ENCODE peak calls at places on chromosomes 2 and 18, in nine cellular contexts. One of them, this sample, is unnamed.

GRCh38 chr18:56676639-56677038 is 25.5 kb downstream of the WDR7 start:
- ATAC-seq in activated naive CD8-positive, alpha-beta T cell treated with anti-CD3 and anti-CD28 coated beads, Interleukin-2, amount 10 ng/mL, durations not matched to agents 7 days and 5 days: no peak
- ATAC-seq in T-helper 17 cell: no peak
- ATAC-seq in T-cell: no peak
- ATAC-seq in pancreas: no peak
- ATAC-seq in activated CD4-positive, alpha-beta T cell treated with anti-CD3 and anti-CD28 coated beads for 36 hours: no peak
- ATAC-seq in activated CD8-positive, alpha-beta memory T cell treated with anti-CD3 and anti-CD28 coated beads, Interleukin-2, amount 10 ng/mL, durations not matched to agents 7 days and 5 days: no peak
- ATAC-seq in body of pancreas: no peak
- ATAC-seq in stimulated activated naive CD8-positive, alpha-beta T cell treated with anti-CD3 and anti-CD28 coated beads, Interleukin-15, amount 100 ng/mL, for 72 hours: no peak
- ATAC-seq in this sample: no peak

GRCh38 chr2:98164256-98164655 is 77.3 kb downstream of the VWA3B start:
- ATAC-seq in body of pancreas: no peak
- ATAC-seq in T-cell: no peak
- ATAC-seq in activated CD4-positive, alpha-beta T cell treated with anti-CD3 and anti-CD28 coated beads for 36 hours: no peak
- ATAC-seq in activated CD8-positive, alpha-beta memory T cell treated with anti-CD3 and anti-CD28 coated beads, Interleukin-2, amount 10 ng/mL, durations not matched to agents 7 days and 5 days: no peak
- ATAC-seq in pancreas: no peak
- ATAC-seq in stimulated activated naive CD8-positive, alpha-beta T cell treated with anti-CD3 and anti-CD28 coated beads, Interleukin-15, amount 100 ng/mL, for 72 hours: no peak
- ATAC-seq in activated naive CD8-positive, alpha-beta T cell treated with anti-CD3 and anti-CD28 coated beads, Interleukin-2, amount 10 ng/mL, durations not matched to agents 7 days and 5 days: no peak
- ATAC-seq in T-helper 17 cell: no peak
- ATAC-seq in this sample: no peak

GRCh38 chr2:119810039-119810630 is 50.4 kb downstream of the PTPN4 start:
- ATAC-seq in activated CD8-positive, alpha-beta memory T cell treated with anti-CD3 and anti-CD28 coated beads, Interleukin-2, amount 10 ng/mL, durations not matched to agents 7 days and 5 days: no peak
- ATAC-seq in activated naive CD8-positive, alpha-beta T cell treated with anti-CD3 and anti-CD28 coated beads, Interleukin-2, amount 10 ng/mL, durations not matched to agents 7 days and 5 days: no peak
- ATAC-seq in T-cell: no peak
- ATAC-seq in T-helper 17 cell: no peak
- ATAC-seq in pancreas: no peak
- ATAC-seq in activated CD4-positive, alpha-beta T cell treated with anti-CD3 and anti-CD28 coated beads for 36 hours: no peak
- ATAC-seq in stimulated activated naive CD8-positive, alpha-beta T cell treated with anti-CD3 and anti-CD28 coated beads, Interleukin-15, amount 100 ng/mL, for 72 hours: no peak
- ATAC-seq in body of pancreas: no peak
- ATAC-seq in this sample: no peak

GRCh38 chr2:126527836-126528490 is 128.0 kb upstream of the GYPC start:
- ATAC-seq in T-helper 17 cell: peak; percentile 73
- ATAC-seq in body of pancreas: peak; percentile 47
- ATAC-seq in activated CD4-positive, alpha-beta T cell treated with anti-CD3 and anti-CD28 coated beads for 36 hours: peak; percentile 65
- ATAC-seq in activated CD8-positive, alpha-beta memory T cell treated with anti-CD3 and anti-CD28 coated beads, Interleukin-2, amount 10 ng/mL, durations not matched to agents 7 days and 5 days: peak; percentile 63
- ATAC-seq in T-cell: peak; percentile 69
- ATAC-seq in stimulated activated naive CD8-positive, alpha-beta T cell treated with anti-CD3 and anti-CD28 coated beads, Interleukin-15, amount 100 ng/mL, for 72 hours: peak; percentile 78
- ATAC-seq in activated naive CD8-positive, alpha-beta T cell treated with anti-CD3 and anti-CD28 coated beads, Interleukin-2, amount 10 ng/mL, durations not matched to agents 7 days and 5 days: peak; percentile 82
- ATAC-seq in pancreas: peak; percentile 58
- ATAC-seq in this sample: peak; percentile 68

GRCh38 chr2:219464286-219465032 is 29.8 kb downstream of the SPEG start:
- ATAC-seq in activated naive CD8-positive, alpha-beta T cell treated with anti-CD3 and anti-CD28 coated beads, Interleukin-2, amount 10 ng/mL, durations not matched to agents 7 days and 5 days: no peak
- ATAC-seq in body of pancreas: no peak
- ATAC-seq in stimulated activated naive CD8-positive, alpha-beta T cell treated with anti-CD3 and anti-CD28 coated beads, Interleukin-15, amount 100 ng/mL, for 72 hours: no peak
- ATAC-seq in T-helper 17 cell: no peak
- ATAC-seq in activated CD4-positive, alpha-beta T cell treated with anti-CD3 and anti-CD28 coated beads for 36 hours: no peak
- ATAC-seq in pancreas: no peak
- ATAC-seq in T-cell: no peak
- ATAC-seq in activated CD8-positive, alpha-beta memory T cell treated with anti-CD3 and anti-CD28 coated beads, Interleukin-2, amount 10 ng/mL, durations not matched to agents 7 days and 5 days: no peak
- ATAC-seq in this sample: no peak

GRCh38 chr2:157897106-157897971 is 21.2 kb upstream of the ACVR1 start:
- ATAC-seq in T-helper 17 cell: peak; percentile 63
- ATAC-seq in stimulated activated naive CD8-positive, alpha-beta T cell treated with anti-CD3 and anti-CD28 coated beads, Interleukin-15, amount 100 ng/mL, for 72 hours: peak; percentile 40
- ATAC-seq in activated CD4-positive, alpha-beta T cell treated with anti-CD3 and anti-CD28 coated beads for 36 hours: peak; percentile 36
- ATAC-seq in activated naive CD8-positive, alpha-beta T cell treated with anti-CD3 and anti-CD28 coated beads, Interleukin-2, amount 10 ng/mL, durations not matched to agents 7 days and 5 days: peak; percentile 53
- ATAC-seq in body of pancreas: no peak
- ATAC-seq in pancreas: peak; percentile 26
- ATAC-seq in T-cell: peak; percentile 77
- ATAC-seq in activated CD8-positive, alpha-beta memory T cell treated with anti-CD3 and anti-CD28 coated beads, Interleukin-2, amount 10 ng/mL, durations not matched to agents 7 days and 5 days: peak; percentile 57
- ATAC-seq in this sample: peak; percentile 73

GRCh38 chr18:53451902-53452301 is 772.6 kb downstream of the MBD2 start:
- ATAC-seq in activated CD8-positive, alpha-beta memory T cell treated with anti-CD3 and anti-CD28 coated beads, Interleukin-2, amount 10 ng/mL, durations not matched to agents 7 days and 5 days: no peak
- ATAC-seq in T-helper 17 cell: no peak
- ATAC-seq in activated CD4-positive, alpha-beta T cell treated with anti-CD3 and anti-CD28 coated beads for 36 hours: no peak
- ATAC-seq in body of pancreas: no peak
- ATAC-seq in pancreas: no peak
- ATAC-seq in activated naive CD8-positive, alpha-beta T cell treated with anti-CD3 and anti-CD28 coated beads, Interleukin-2, amount 10 ng/mL, durations not matched to agents 7 days and 5 days: no peak
- ATAC-seq in T-cell: no peak
- ATAC-seq in stimulated activated naive CD8-positive, alpha-beta T cell treated with anti-CD3 and anti-CD28 coated beads, Interleukin-15, amount 100 ng/mL, for 72 hours: no peak
- ATAC-seq in this sample: no peak

GRCh38 chr2:98518106-98518505 is 73.4 kb downstream of the INPP4A start:
- ATAC-seq in activated CD8-positive, alpha-beta memory T cell treated with anti-CD3 and anti-CD28 coated beads, Interleukin-2, amount 10 ng/mL, durations not matched to agents 7 days and 5 days: peak; percentile 73
- ATAC-seq in T-helper 17 cell: peak; percentile 92
- ATAC-seq in activated CD4-positive, alpha-beta T cell treated with anti-CD3 and anti-CD28 coated beads for 36 hours: peak; percentile 75
- ATAC-seq in body of pancreas: no peak
- ATAC-seq in T-cell: peak; percentile 86
- ATAC-seq in pancreas: peak; percentile 68
- ATAC-seq in activated naive CD8-positive, alpha-beta T cell treated with anti-CD3 and anti-CD28 coated beads, Interleukin-2, amount 10 ng/mL, durations not matched to agents 7 days and 5 days: peak; percentile 68
- ATAC-seq in stimulated activated naive CD8-positive, alpha-beta T cell treated with anti-CD3 and anti-CD28 coated beads, Interleukin-15, amount 100 ng/mL, for 72 hours: peak; percentile 82
- ATAC-seq in this sample: peak; percentile 47

GRCh38 chr2:197915548-197916265 is 111.3 kb downstream of the PLCL1 start:
- ATAC-seq in body of pancreas: peak; percentile 33
- ATAC-seq in T-helper 17 cell: no peak
- ATAC-seq in activated CD8-positive, alpha-beta memory T cell treated with anti-CD3 and anti-CD28 coated beads, Interleukin-2, amount 10 ng/mL, durations not matched to agents 7 days and 5 days: no peak
- ATAC-seq in activated naive CD8-positive, alpha-beta T cell treated with anti-CD3 and anti-CD28 coated beads, Interleukin-2, amount 10 ng/mL, durations not matched to agents 7 days and 5 days: no peak
- ATAC-seq in activated CD4-positive, alpha-beta T cell treated with anti-CD3 and anti-CD28 coated beads for 36 hours: peak; percentile 81
- ATAC-seq in pancreas: peak; percentile 56
- ATAC-seq in stimulated activated naive CD8-positive, alpha-beta T cell treated with anti-CD3 and anti-CD28 coated beads, Interleukin-15, amount 100 ng/mL, for 72 hours: no peak
- ATAC-seq in T-cell: no peak
- ATAC-seq in this sample: no peak

GRCh38 chr2:168350380-168350779 is 103.0 kb upstream of the STK39 start:
- ATAC-seq in body of pancreas: peak; percentile 49
- ATAC-seq in activated naive CD8-positive, alpha-beta T cell treated with anti-CD3 and anti-CD28 coated beads, Interleukin-2, amount 10 ng/mL, durations not matched to agents 7 days and 5 days: no peak
- ATAC-seq in activated CD4-positive, alpha-beta T cell treated with anti-CD3 and anti-CD28 coated beads for 36 hours: no peak
- ATAC-seq in T-cell: no peak
- ATAC-seq in stimulated activated naive CD8-positive, alpha-beta T cell treated with anti-CD3 and anti-CD28 coated beads, Interleukin-15, amount 100 ng/mL, for 72 hours: no peak
- ATAC-seq in T-helper 17 cell: no peak
- ATAC-seq in activated CD8-positive, alpha-beta memory T cell treated with anti-CD3 and anti-CD28 coated beads, Interleukin-2, amount 10 ng/mL, durations not matched to agents 7 days and 5 days: no peak
- ATAC-seq in pancreas: peak; percentile 64
- ATAC-seq in this sample: no peak

GRCh38 chr18:59547691-59548182 is 149.5 kb downstream of the CCBE1 start:
- ATAC-seq in stimulated activated naive CD8-positive, alpha-beta T cell treated with anti-CD3 and anti-CD28 coated beads, Interleukin-15, amount 100 ng/mL, for 72 hours: no peak
- ATAC-seq in T-cell: no peak
- ATAC-seq in body of pancreas: no peak
- ATAC-seq in pancreas: no peak
- ATAC-seq in activated naive CD8-positive, alpha-beta T cell treated with anti-CD3 and anti-CD28 coated beads, Interleukin-2, amount 10 ng/mL, durations not matched to agents 7 days and 5 days: no peak
- ATAC-seq in T-helper 17 cell: no peak
- ATAC-seq in activated CD8-positive, alpha-beta memory T cell treated with anti-CD3 and anti-CD28 coated beads, Interleukin-2, amount 10 ng/mL, durations not matched to agents 7 days and 5 days: no peak
- ATAC-seq in activated CD4-positive, alpha-beta T cell treated with anti-CD3 and anti-CD28 coated beads for 36 hours: no peak
- ATAC-seq in this sample: no peak

GRCh38 chr2:101396352-101396717 is 9.0 kb upstream of the CREG2 start:
- ATAC-seq in activated CD8-positive, alpha-beta memory T cell treated with anti-CD3 and anti-CD28 coated beads, Interleukin-2, amount 10 ng/mL, durations not matched to agents 7 days and 5 days: no peak
- ATAC-seq in pancreas: no peak
- ATAC-seq in stimulated activated naive CD8-positive, alpha-beta T cell treated with anti-CD3 and anti-CD28 coated beads, Interleukin-15, amount 100 ng/mL, for 72 hours: no peak
- ATAC-seq in T-helper 17 cell: no peak
- ATAC-seq in activated naive CD8-positive, alpha-beta T cell treated with anti-CD3 and anti-CD28 coated beads, Interleukin-2, amount 10 ng/mL, durations not matched to agents 7 days and 5 days: no peak
- ATAC-seq in activated CD4-positive, alpha-beta T cell treated with anti-CD3 and anti-CD28 coated beads for 36 hours: peak; percentile 57
- ATAC-seq in body of pancreas: no peak
- ATAC-seq in T-cell: no peak
- ATAC-seq in this sample: no peak

GRCh38 chr2:178756343-178756742 is 50.9 kb downstream of the TTN start:
- ATAC-seq in pancreas: no peak
- ATAC-seq in body of pancreas: no peak
- ATAC-seq in activated CD4-positive, alpha-beta T cell treated with anti-CD3 and anti-CD28 coated beads for 36 hours: no peak
- ATAC-seq in stimulated activated naive CD8-positive, alpha-beta T cell treated with anti-CD3 and anti-CD28 coated beads, Interleukin-15, amount 100 ng/mL, for 72 hours: no peak
- ATAC-seq in activated naive CD8-positive, alpha-beta T cell treated with anti-CD3 and anti-CD28 coated beads, Interleukin-2, amount 10 ng/mL, durations not matched to agents 7 days and 5 days: no peak
- ATAC-seq in activated CD8-positive, alpha-beta memory T cell treated with anti-CD3 and anti-CD28 coated beads, Interleukin-2, amount 10 ng/mL, durations not matched to agents 7 days and 5 days: no peak
- ATAC-seq in T-helper 17 cell: no peak
- ATAC-seq in T-cell: no peak
- ATAC-seq in this sample: no peak

GRCh38 chr2:1730047-1730937 is 14.0 kb downstream of the PXDN start:
- ATAC-seq in T-helper 17 cell: no peak
- ATAC-seq in activated CD4-positive, alpha-beta T cell treated with anti-CD3 and anti-CD28 coated beads for 36 hours: no peak
- ATAC-seq in body of pancreas: peak; percentile 46
- ATAC-seq in stimulated activated naive CD8-positive, alpha-beta T cell treated with anti-CD3 and anti-CD28 coated beads, Interleukin-15, amount 100 ng/mL, for 72 hours: no peak
- ATAC-seq in T-cell: no peak
- ATAC-seq in activated CD8-positive, alpha-beta memory T cell treated with anti-CD3 and anti-CD28 coated beads, Interleukin-2, amount 10 ng/mL, durations not matched to agents 7 days and 5 days: no peak
- ATAC-seq in pancreas: peak; percentile 66
- ATAC-seq in activated naive CD8-positive, alpha-beta T cell treated with anti-CD3 and anti-CD28 coated beads, Interleukin-2, amount 10 ng/mL, durations not matched to agents 7 days and 5 days: no peak
- ATAC-seq in this sample: no peak

GRCh38 chr2:143056548-143056947 is 72.7 kb upstream of the ARHGAP15 start:
- ATAC-seq in T-helper 17 cell: no peak
- ATAC-seq in body of pancreas: no peak
- ATAC-seq in stimulated activated naive CD8-positive, alpha-beta T cell treated with anti-CD3 and anti-CD28 coated beads, Interleukin-15, amount 100 ng/mL, for 72 hours: no peak
- ATAC-seq in pancreas: no peak
- ATAC-seq in activated CD4-positive, alpha-beta T cell treated with anti-CD3 and anti-CD28 coated beads for 36 hours: no peak
- ATAC-seq in activated naive CD8-positive, alpha-beta T cell treated with anti-CD3 and anti-CD28 coated beads, Interleukin-2, amount 10 ng/mL, durations not matched to agents 7 days and 5 days: no peak
- ATAC-seq in activated CD8-positive, alpha-beta memory T cell treated with anti-CD3 and anti-CD28 coated beads, Interleukin-2, amount 10 ng/mL, durations not matched to agents 7 days and 5 days: no peak
- ATAC-seq in T-cell: no peak
- ATAC-seq in this sample: no peak

GRCh38 chr2:45616663-45617411 is 5.8 kb upstream of the SRBD1 start:
- ATAC-seq in stimulated activated naive CD8-positive, alpha-beta T cell treated with anti-CD3 and anti-CD28 coated beads, Interleukin-15, amount 100 ng/mL, for 72 hours: no peak
- ATAC-seq in pancreas: no peak
- ATAC-seq in T-cell: no peak
- ATAC-seq in activated naive CD8-positive, alpha-beta T cell treated with anti-CD3 and anti-CD28 coated beads, Interleukin-2, amount 10 ng/mL, durations not matched to agents 7 days and 5 days: no peak
- ATAC-seq in T-helper 17 cell: no peak
- ATAC-seq in activated CD8-positive, alpha-beta memory T cell treated with anti-CD3 and anti-CD28 coated beads, Interleukin-2, amount 10 ng/mL, durations not matched to agents 7 days and 5 days: no peak
- ATAC-seq in activated CD4-positive, alpha-beta T cell treated with anti-CD3 and anti-CD28 coated beads for 36 hours: no peak
- ATAC-seq in body of pancreas: no peak
- ATAC-seq in this sample: no peak

GRCh38 chr2:150598383-150598782 is 110.9 kb upstream of the RND3 start:
- ATAC-seq in T-cell: no peak
- ATAC-seq in T-helper 17 cell: no peak
- ATAC-seq in activated naive CD8-positive, alpha-beta T cell treated with anti-CD3 and anti-CD28 coated beads, Interleukin-2, amount 10 ng/mL, durations not matched to agents 7 days and 5 days: no peak
- ATAC-seq in body of pancreas: no peak
- ATAC-seq in pancreas: peak; percentile 74
- ATAC-seq in stimulated activated naive CD8-positive, alpha-beta T cell treated with anti-CD3 and anti-CD28 coated beads, Interleukin-15, amount 100 ng/mL, for 72 hours: no peak
- ATAC-seq in activated CD8-positive, alpha-beta memory T cell treated with anti-CD3 and anti-CD28 coated beads, Interleukin-2, amount 10 ng/mL, durations not matched to agents 7 days and 5 days: no peak
- ATAC-seq in activated CD4-positive, alpha-beta T cell treated with anti-CD3 and anti-CD28 coated beads for 36 hours: no peak
- ATAC-seq in this sample: no peak

GRCh38 chr2:16400127-16400623 is 265.5 kb downstream of the CYRIA start:
- ATAC-seq in T-cell: no peak
- ATAC-seq in body of pancreas: no peak
- ATAC-seq in T-helper 17 cell: no peak
- ATAC-seq in activated naive CD8-positive, alpha-beta T cell treated with anti-CD3 and anti-CD28 coated beads, Interleukin-2, amount 10 ng/mL, durations not matched to agents 7 days and 5 days: no peak
- ATAC-seq in activated CD8-positive, alpha-beta memory T cell treated with anti-CD3 and anti-CD28 coated beads, Interleukin-2, amount 10 ng/mL, durations not matched to agents 7 days and 5 days: no peak
- ATAC-seq in stimulated activated naive CD8-positive, alpha-beta T cell treated with anti-CD3 and anti-CD28 coated beads, Interleukin-15, amount 100 ng/mL, for 72 hours: no peak
- ATAC-seq in pancreas: peak; percentile 65
- ATAC-seq in activated CD4-positive, alpha-beta T cell treated with anti-CD3 and anti-CD28 coated beads for 36 hours: no peak
- ATAC-seq in this sample: no peak

GRCh38 chr2:124025349-124025720 is 248 bp downstream of the CNTNAP5 start:
- ATAC-seq in pancreas: no peak
- ATAC-seq in stimulated activated naive CD8-positive, alpha-beta T cell treated with anti-CD3 and anti-CD28 coated beads, Interleukin-15, amount 100 ng/mL, for 72 hours: no peak
- ATAC-seq in activated CD4-positive, alpha-beta T cell treated with anti-CD3 and anti-CD28 coated beads for 36 hours: no peak
- ATAC-seq in body of pancreas: no peak
- ATAC-seq in T-helper 17 cell: no peak
- ATAC-seq in T-cell: no peak
- ATAC-seq in activated CD8-positive, alpha-beta memory T cell treated with anti-CD3 and anti-CD28 coated beads, Interleukin-2, amount 10 ng/mL, durations not matched to agents 7 days and 5 days: no peak
- ATAC-seq in activated naive CD8-positive, alpha-beta T cell treated with anti-CD3 and anti-CD28 coated beads, Interleukin-2, amount 10 ng/mL, durations not matched to agents 7 days and 5 days: no peak
- ATAC-seq in this sample: no peak

GRCh38 chr2:43569921-43570320 is 25.9 kb downstream of the THADA start:
- ATAC-seq in body of pancreas: no peak
- ATAC-seq in activated naive CD8-positive, alpha-beta T cell treated with anti-CD3 and anti-CD28 coated beads, Interleukin-2, amount 10 ng/mL, durations not matched to agents 7 days and 5 days: peak; percentile 83
- ATAC-seq in T-cell: peak; percentile 59
- ATAC-seq in T-helper 17 cell: peak; percentile 70
- ATAC-seq in activated CD4-positive, alpha-beta T cell treated with anti-CD3 and anti-CD28 coated beads for 36 hours: peak; percentile 83
- ATAC-seq in activated CD8-positive, alpha-beta memory T cell treated with anti-CD3 and anti-CD28 coated beads, Interleukin-2, amount 10 ng/mL, durations not matched to agents 7 days and 5 days: peak; percentile 89
- ATAC-seq in stimulated activated naive CD8-positive, alpha-beta T cell treated with anti-CD3 and anti-CD28 coated beads, Interleukin-15, amount 100 ng/mL, for 72 hours: peak; percentile 96
- ATAC-seq in pancreas: no peak
- ATAC-seq in this sample: peak; percentile 85

GRCh38 chr2:99701503-99701902 is 211.7 kb upstream of the REV1 start:
- ATAC-seq in body of pancreas: no peak
- ATAC-seq in pancreas: no peak
- ATAC-seq in T-helper 17 cell: no peak
- ATAC-seq in stimulated activated naive CD8-positive, alpha-beta T cell treated with anti-CD3 and anti-CD28 coated beads, Interleukin-15, amount 100 ng/mL, for 72 hours: no peak
- ATAC-seq in activated CD8-positive, alpha-beta memory T cell treated with anti-CD3 and anti-CD28 coated beads, Interleukin-2, amount 10 ng/mL, durations not matched to agents 7 days and 5 days: no peak
- ATAC-seq in activated CD4-positive, alpha-beta T cell treated with anti-CD3 and anti-CD28 coated beads for 36 hours: no peak
- ATAC-seq in T-cell: no peak
- ATAC-seq in activated naive CD8-positive, alpha-beta T cell treated with anti-CD3 and anti-CD28 coated beads, Interleukin-2, amount 10 ng/mL, durations not matched to agents 7 days and 5 days: no peak
- ATAC-seq in this sample: no peak

GRCh38 chr2:3703236-3703682 is at the start of gene DCDC2C:
- ATAC-seq in activated CD4-positive, alpha-beta T cell treated with anti-CD3 and anti-CD28 coated beads for 36 hours: no peak
- ATAC-seq in activated naive CD8-positive, alpha-beta T cell treated with anti-CD3 and anti-CD28 coated beads, Interleukin-2, amount 10 ng/mL, durations not matched to agents 7 days and 5 days: no peak
- ATAC-seq in T-cell: no peak
- ATAC-seq in pancreas: no peak
- ATAC-seq in body of pancreas: no peak
- ATAC-seq in T-helper 17 cell: no peak
- ATAC-seq in stimulated activated naive CD8-positive, alpha-beta T cell treated with anti-CD3 and anti-CD28 coated beads, Interleukin-15, amount 100 ng/mL, for 72 hours: peak; percentile 43
- ATAC-seq in activated CD8-positive, alpha-beta memory T cell treated with anti-CD3 and anti-CD28 coated beads, Interleukin-2, amount 10 ng/mL, durations not matched to agents 7 days and 5 days: no peak
- ATAC-seq in this sample: peak; percentile 51

This sample was measured in stimulated activated memory B cell treated with anti-CD40 and anti-IgM and Interleukin-4, amounts not matched to agents 10 μg/mL and 1 μg/mL and 100 μg/mL, for 72 hours.